ENCODE peak calls at places on chromosomes 6 and 20, in five cellular contexts. X is cardiac muscle cell, G is HCT116, A is fibroblast of lung, N is PC-9. C is an unnamed sample.

GRCh38 chr6:167566711-167567141 is 241.8 kb downstream of the TTLL2 start:
- DNase-seq in X (no peak), G (no peak), A (no peak), N (no peak), C (no peak)

GRCh38 chr6:120129228-120129627 is 779.7 kb upstream of the MAN1A1 start:
- DNase-seq in X (no peak), G (no peak), A (no peak), N (no peak), C (no peak)

GRCh38 chr6:156777866-156778614 is 862 bp downstream of the ARID1B start:
- DNase-seq in X (peak), G (no peak), A (peak), N (no peak), C (peak)

GRCh38 chr20:49287555-49288249 is 9.8 kb upstream of the ZNFX1 start:
- DNase-seq in X (peak), G (no peak), A (peak), N (peak), C (no peak)

GRCh38 chr6:132511159-132511835 is 1.6 kb downstream of the STX7 start:
- DNase-seq in X (peak), G (no peak), A (no peak), N (no peak), C (no peak)

GRCh38 chr20:44702776-44703175 is 12.4 kb upstream of the CCN5 start:
- DNase-seq in X (peak), G (no peak), A (peak), N (no peak), C (no peak)

GRCh38 chr6:169034523-169035167 is 219.0 kb downstream of the THBS2 start:
- DNase-seq in X (no peak), G (no peak), A (peak), N (no peak), C (no peak)

GRCh38 chr6:56719310-56719709 is 76.6 kb upstream of the DST start:
- DNase-seq in X (no peak), G (no peak), A (peak), N (no peak), C (no peak)

GRCh38 chr6:129368970-129369369 is 341.0 kb downstream of the ARHGAP18 start:
- DNase-seq in X (peak), G (no peak), A (peak), N (no peak), C (no peak)

GRCh38 chr6:80550748-80551147 is 444.3 kb downstream of the BCKDHB start:
- DNase-seq in X (no peak), G (no peak), A (no peak), N (no peak), C (no peak)

GRCh38 chr6:134176283-134176975 is 124.0 kb upstream of the SLC2A12 start:
- DNase-seq in X (peak), G (no peak), A (peak), N (peak), C (no peak)

GRCh38 chr6:156828280-156828703 is 51.1 kb downstream of the ARID1B start:
- DNase-seq in X (peak), G (peak), A (peak), N (peak), C (no peak)

GRCh38 chr6:17397764-17398194 is 4.4 kb downstream of the CAP2 start:
- DNase-seq in X (peak), G (no peak), A (peak), N (peak), C (no peak)

GRCh38 chr6:107264357-107264831 is 149.1 kb upstream of the BEND3 start:
- DNase-seq in X (peak), G (no peak), A (peak), N (peak), C (no peak)

GRCh38 chr20:57658447-57659130 is 38.4 kb upstream of the ZBP1 start:
- DNase-seq in X (no peak), G (no peak), A (no peak), N (no peak), C (no peak)

GRCh38 chr6:4270799-4271198 is 135.4 kb upstream of the ECI2 start:
- DNase-seq in X (peak), G (no peak), A (peak), N (peak), C (no peak)

DNA sequence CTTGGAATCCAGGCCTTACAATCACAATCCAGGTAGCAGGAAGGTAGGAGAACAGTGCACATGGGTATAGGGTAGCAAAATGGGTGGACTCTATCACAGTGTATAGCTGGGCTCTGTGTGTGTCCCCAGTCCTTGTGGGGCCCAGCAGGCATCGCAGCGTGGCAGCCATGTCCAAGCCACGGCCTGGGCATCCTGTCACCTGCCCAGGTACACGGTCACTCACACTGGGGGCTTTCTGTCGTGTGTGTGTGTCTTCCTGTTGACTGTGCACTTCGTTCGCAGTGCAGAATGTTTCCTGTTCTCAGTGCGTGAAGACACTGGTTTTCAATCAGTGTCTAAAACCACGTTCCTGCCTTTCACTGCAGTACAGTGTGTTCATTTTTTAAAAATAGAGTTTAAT is 523.2 kb upstream of the JARID2 start:
- DNase-seq in X (no peak), G (no peak), A (no peak), N (no peak), C (no peak)
- H3K27ac ChIP-seq in X (no peak), G (no peak), A (no peak), N (no peak), C (no peak)

DNA sequence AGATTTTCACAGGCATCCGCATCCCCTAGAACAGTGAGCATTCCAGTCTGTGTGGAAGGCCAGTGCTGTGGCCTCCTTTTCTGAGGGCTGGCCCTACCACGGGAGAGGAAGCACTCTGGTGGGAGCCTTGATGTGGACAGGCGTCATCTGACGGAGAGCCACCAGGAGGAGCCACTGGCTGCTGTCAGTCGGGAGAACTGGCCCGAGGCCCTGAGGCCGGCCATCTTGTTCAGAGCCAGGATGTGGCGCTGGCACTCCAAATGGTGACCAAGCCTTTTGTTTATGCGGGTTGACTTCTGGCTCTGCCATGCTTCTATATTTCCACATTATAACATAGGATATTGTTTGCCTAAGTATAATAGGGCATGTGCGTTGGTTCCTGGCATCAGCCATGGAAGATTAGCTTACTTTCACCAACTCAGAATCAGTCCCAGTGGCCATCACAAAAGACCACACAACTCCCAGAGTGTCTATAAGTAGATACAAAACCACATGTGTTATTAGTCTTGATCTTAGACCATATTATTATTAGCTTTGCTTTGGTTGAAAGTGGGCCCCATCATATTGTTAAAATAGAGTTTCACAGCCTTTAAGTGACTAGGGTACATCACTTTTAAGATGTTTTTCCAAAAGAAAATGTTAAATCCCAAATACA is 273.9 kb upstream of the TAB2 start:
- DNase-seq in X (no peak), G (peak), A (no peak), N (no peak), C (no peak)
- TF ChIP-seq CTCF in X (peak), G (peak), A (peak), N (peak), C (no peak)

DNA sequence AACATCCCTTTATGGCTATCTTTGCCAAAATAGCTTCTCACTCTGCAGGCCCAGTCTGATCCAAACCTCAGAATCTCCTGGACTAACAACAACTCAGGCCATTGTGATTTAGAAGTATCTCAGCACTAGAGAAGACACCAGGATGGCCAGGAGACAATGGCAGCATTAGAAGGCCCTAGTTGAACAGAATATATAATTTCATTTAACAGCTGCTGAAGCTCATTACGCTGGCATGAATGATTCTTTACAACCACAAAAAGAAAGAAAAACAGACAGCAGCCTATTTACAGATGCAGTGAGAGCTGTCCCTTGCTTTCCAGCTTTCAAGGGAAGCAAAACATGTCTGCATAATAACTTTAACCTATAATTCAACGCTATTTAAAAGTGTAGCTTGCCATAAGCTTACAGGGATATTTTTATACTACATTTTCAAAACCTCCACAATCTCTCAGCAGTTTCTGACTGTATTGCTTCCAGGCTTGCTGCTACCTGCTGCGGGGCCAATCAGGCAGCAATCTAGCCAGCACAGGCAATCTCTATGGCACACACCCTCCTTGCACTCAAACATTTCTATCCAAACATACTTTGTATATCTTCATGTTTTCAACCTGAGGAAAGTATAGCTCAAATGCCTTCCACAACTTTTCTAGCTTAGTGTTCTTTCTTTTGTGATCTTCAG is 107.3 kb downstream of the OGFRL1 start:
- DNase-seq in X (no peak), G (no peak), A (no peak), N (no peak), C (no peak)
- H3K27ac ChIP-seq in X (no peak), G (no peak), A (no peak), N (peak), C (no peak)

GRCh38 chr6:28383235-28384142 is 16.1 kb downstream of the ZSCAN12 start:
- DNase-seq in X (peak), G (peak), A (peak), N (peak), C (no peak)
- TF ChIP-seq CTCF in X (peak), G (peak), A (peak), N (peak), C (no peak)

GRCh38 chr6:35026434-35027222 is 114.5 kb downstream of the TCP11 start:
- DNase-seq in X (no peak), G (peak), A (peak), N (peak), C (no peak)
- H3K27ac ChIP-seq in X (no peak), G (no peak), A (no peak), N (peak), C (no peak)

GRCh38 chr6:109179507-109179906 is 84.2 kb downstream of the CEP57L1 start:
- DNase-seq in X (no peak), G (no peak), A (no peak), N (no peak), C (no peak)

GRCh38 chr6:109182590-109182989 is 87.3 kb downstream of the CEP57L1 start:
- DNase-seq in X (peak), G (no peak), A (no peak), N (no peak), C (no peak)

GRCh38 chr6:109186012-109186411 is 90.7 kb downstream of the CEP57L1 start:
- DNase-seq in X (no peak), G (no peak), A (no peak), N (no peak), C (no peak)

GRCh38 chr6:109184638-109185037 is 89.3 kb downstream of the CEP57L1 start:
- DNase-seq in X (no peak), G (no peak), A (no peak), N (no peak), C (no peak)

DNA sequence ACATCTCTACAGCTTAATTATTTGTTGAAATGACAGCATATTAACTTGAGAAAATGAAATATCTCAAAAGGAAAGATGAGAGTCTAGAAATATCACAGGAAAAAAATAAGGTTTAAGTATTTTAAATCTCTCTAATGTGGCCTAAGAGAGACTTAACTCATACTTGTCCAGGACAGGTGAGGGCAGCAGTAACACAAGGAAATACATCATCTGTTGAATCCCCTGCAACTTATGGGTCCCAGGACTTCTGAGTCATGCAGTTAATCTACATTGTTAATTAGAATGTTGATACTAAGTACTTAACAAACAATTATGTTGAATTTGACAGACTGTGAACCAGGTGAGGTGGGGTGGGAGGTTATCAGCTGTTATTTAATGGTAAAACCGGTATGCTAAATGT is 87.8 kb downstream of the CEP57L1 start:
- DNase-seq in X (no peak), G (no peak), A (no peak), N (no peak), C (no peak)
- TF ChIP-seq CTCF in X (no peak), G (peak), A (no peak), N (no peak), C (no peak)

DNA sequence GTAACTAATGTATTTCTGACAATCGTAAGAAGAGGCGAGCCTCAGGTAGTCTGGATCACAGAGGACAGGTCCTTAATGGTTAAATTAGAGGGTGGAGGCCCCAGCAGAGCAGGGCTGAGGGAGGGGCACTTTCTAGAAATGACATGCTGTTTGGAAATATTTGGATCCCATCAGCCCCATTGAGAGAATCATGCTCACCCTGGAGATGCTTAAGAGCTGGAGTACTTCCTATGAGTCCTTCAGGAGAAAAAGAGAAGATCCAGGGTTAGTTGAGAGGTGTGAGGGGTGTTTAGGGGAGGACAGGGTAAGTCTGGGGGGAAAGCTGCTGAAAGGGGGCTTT is 123.0 kb downstream of the TCP11 start:
- DNase-seq in X (no peak), G (no peak), A (no peak), N (no peak), C (no peak)
- H3K27ac ChIP-seq in X (no peak), G (no peak), A (peak), N (no peak), C (no peak)

DNA sequence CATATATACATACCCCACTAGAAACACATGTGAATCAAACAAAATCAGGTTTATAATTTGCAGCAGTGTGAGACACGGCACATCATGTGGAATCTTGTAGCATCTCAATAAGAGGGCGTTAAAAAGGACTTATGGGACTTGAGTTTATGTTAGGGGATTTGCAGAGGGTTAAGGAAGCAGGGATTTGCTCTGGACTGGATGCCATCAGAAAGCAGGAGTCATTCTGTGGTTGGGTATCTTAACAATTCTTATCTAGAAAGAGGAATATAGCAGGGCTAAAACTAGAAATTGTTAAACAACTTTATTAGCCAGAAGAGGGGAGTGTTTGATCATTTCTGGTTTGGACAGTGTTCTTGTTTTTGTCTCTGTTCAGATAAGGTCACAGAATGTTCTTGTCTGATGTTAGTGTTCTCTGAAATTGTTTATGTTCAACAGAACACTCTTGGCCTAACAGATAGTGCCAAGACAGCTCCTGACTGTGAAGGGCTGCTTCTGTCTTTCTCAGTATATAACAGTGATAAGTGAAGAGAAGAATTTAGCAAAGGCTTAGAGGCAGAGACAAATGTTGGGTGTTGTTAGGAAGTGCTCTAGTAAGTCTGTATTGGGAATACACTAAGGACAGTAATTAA is 39.2 kb downstream of the LIN28B start:
- DNase-seq in X (peak), G (no peak), A (peak), N (no peak), C (no peak)
- TF ChIP-seq CTCF in X (no peak), G (peak), A (no peak), N (peak), C (no peak)